ENCODE peak calls at places on chromosomes 7 and 10, in seven cellular contexts. F is PC-3; G is NCI-H187; C is HCT116; S is activated CD4-positive, alpha-beta T cell treated with anti-CD3 and anti-CD28 coated beads for 1 hour; P is ELF-1; U is HTR-8/SVneo. Z is an unnamed sample.

GRCh38 chr7:117892821-117893220 is 19.6 kb upstream of the CTTNBP2 start:
- DNase-seq in F (no peak), G (peak), C (no peak), S (no peak), P (no peak), U (no peak), Z (no peak)

GRCh38 chr7:128835790-128836641 is 5.8 kb downstream of the FLNC start:
- DNase-seq in F (no peak), G (no peak), C (no peak), S (no peak), P (no peak), U (no peak), Z (no peak)

GRCh38 chr7:136877509-136877908 is 9.1 kb downstream of the CHRM2 start:
- DNase-seq in F (no peak), G (no peak), C (no peak), S (no peak), P (no peak), U (no peak), Z (no peak)

GRCh38 chr10:62610649-62611229 is 193.8 kb upstream of the ADO start:
- DNase-seq in F (peak), G (no peak), C (peak), S (peak), P (peak), U (peak), Z (peak)

GRCh38 chr10:21329995-21330627 is 195.4 kb downstream of the SKIDA1 start:
- DNase-seq in F (peak), G (no peak), C (peak), S (no peak), P (no peak), U (no peak), Z (peak)

GRCh38 chr10:34710391-34710751 is 104.7 kb downstream of the PARD3 start:
- DNase-seq in F (peak), G (no peak), C (no peak), S (no peak), P (no peak), U (peak), Z (no peak)

GRCh38 chr7:83579740-83580139 is 69.2 kb downstream of the SEMA3E start:
- DNase-seq in F (peak), G (no peak), C (no peak), S (no peak), P (no peak), U (no peak), Z (no peak)

GRCh38 chr10:73779539-73780197 is 2.2 kb upstream of the CHCHD1 start:
- DNase-seq in F (no peak), G (no peak), C (no peak), S (no peak), P (no peak), U (no peak), Z (no peak)

GRCh38 chr7:156080596-156080995 is 268.3 kb upstream of the SHH start:
- DNase-seq in F (no peak), G (no peak), C (no peak), S (no peak), P (no peak), U (no peak), Z (no peak)

GRCh38 chr7:2046581-2047271 is 186.0 kb downstream of the MAD1L1 start:
- DNase-seq in F (no peak), G (no peak), C (no peak), S (no peak), P (no peak), U (no peak), Z (no peak)

GRCh38 chr10:86963341-86963919 is 4.9 kb upstream of the ADIRF start:
- DNase-seq in F (no peak), G (no peak), C (no peak), S (no peak), P (no peak), U (no peak), Z (no peak)

GRCh38 chr7:101902680-101903504 is 85.5 kb downstream of the CUX1 start:
- DNase-seq in F (no peak), G (no peak), C (no peak), S (no peak), P (peak), U (no peak), Z (no peak)

GRCh38 chr10:3067045-3067858 is at the start of gene PFKP:
- DNase-seq in F (no peak), G (no peak), C (no peak), S (peak), P (no peak), U (peak), Z (peak)

GRCh38 chr10:96457341-96457740 is 56.4 kb downstream of the TLL2 start:
- DNase-seq in F (no peak), G (no peak), C (no peak), S (no peak), P (no peak), U (no peak), Z (no peak)

GRCh38 chr10:110432084-110432483 is 65.6 kb upstream of the DUSP5 start:
- DNase-seq in F (no peak), G (no peak), C (no peak), S (no peak), P (no peak), U (no peak), Z (no peak)

GRCh38 chr7:66326501-66327180 is 121.5 kb downstream of the TPST1 start:
- DNase-seq in F (peak), G (no peak), C (no peak), S (no peak), P (no peak), U (peak), Z (no peak)

GRCh38 chr10:108036298-108036697 is 871.8 kb upstream of the SORCS1 start:
- DNase-seq in F (no peak), G (no peak), C (no peak), S (no peak), P (no peak), U (no peak), Z (no peak)

GRCh38 chr10:14016011-14016536 is 314.6 kb downstream of the FRMD4A start:
- DNase-seq in F (no peak), G (no peak), C (no peak), S (no peak), P (no peak), U (no peak), Z (no peak)

GRCh38 chr7:47801423-47801822 is 146.8 kb downstream of the PKD1L1 start:
- DNase-seq in F (no peak), G (no peak), C (no peak), S (no peak), P (no peak), U (no peak), Z (no peak)

GRCh38 chr7:2701406-2701805 is 13.4 kb downstream of the AMZ1 start:
- DNase-seq in F (no peak), G (no peak), C (no peak), S (no peak), P (no peak), U (no peak), Z (no peak)

GRCh38 chr7:111958889-111959288 is 247.3 kb downstream of the DOCK4 start:
- DNase-seq in F (no peak), G (peak), C (no peak), S (no peak), P (no peak), U (no peak), Z (no peak)

GRCh38 chr7:113078321-113078720 is 8.3 kb downstream of the GPR85 start:
- DNase-seq in F (no peak), G (no peak), C (no peak), S (no peak), P (no peak), U (no peak), Z (no peak)

GRCh38 chr7:79227035-79227434 is 226.4 kb downstream of the MAGI2 start:
- DNase-seq in F (peak), G (no peak), C (no peak), S (no peak), P (no peak), U (no peak), Z (no peak)

GRCh38 chr7:155602750-155603149 is 41.7 kb upstream of the RBM33 start:
- DNase-seq in F (no peak), G (no peak), C (no peak), S (no peak), P (no peak), U (no peak), Z (no peak)

GRCh38 chr7:129853661-129854268 is 99.0 kb downstream of the UBE2H start:
- DNase-seq in F (peak), G (no peak), C (peak), S (no peak), P (no peak), U (peak), Z (no peak)

GRCh38 chr7:32535303-32535702 is 40.0 kb downstream of the AVL9 start:
- DNase-seq in F (no peak), G (no peak), C (no peak), S (no peak), P (no peak), U (no peak), Z (no peak)

GRCh38 chr7:98930464-98930863 is 52.1 kb downstream of the TRRAP start:
- DNase-seq in F (no peak), G (no peak), C (no peak), S (no peak), P (no peak), U (no peak), Z (no peak)

GRCh38 chr7:79132844-79133451 is 320.5 kb downstream of the MAGI2 start:
- DNase-seq in F (peak), G (no peak), C (no peak), S (no peak), P (no peak), U (no peak), Z (no peak)

GRCh38 chr10:10326119-10326518 is 691.6 kb upstream of the CELF2 start:
- DNase-seq in F (no peak), G (no peak), C (no peak), S (no peak), P (no peak), U (no peak), Z (no peak)